ENCODE peak calls at places on chromosomes 12 and 14, in seven cellular contexts. One of them, this sample, is unnamed.

GRCh38 chr12:14964401-14964800 is 3.0 kb upstream of the ARHGDIB start:
- DNase-seq in mucosa of gallbladder: no peak
- DNase-seq in astrocyte of the spinal cord: no peak
- DNase-seq in cardiac fibroblast: no peak
- DNase-seq in dermis microvascular lymphatic vessel endothelial cell: no peak
- DNase-seq in neural crest cell: no peak
- DNase-seq in HT-29: no peak
- DNase-seq in this sample: no peak

GRCh38 chr12:95574799-95575452 is 23.6 kb upstream of the USP44 start:
- DNase-seq in neural crest cell: no peak
- DNase-seq in astrocyte of the spinal cord: peak; percentile 55
- DNase-seq in HT-29: peak; percentile 75
- DNase-seq in cardiac fibroblast: peak; percentile 58
- DNase-seq in mucosa of gallbladder: no peak
- DNase-seq in dermis microvascular lymphatic vessel endothelial cell: peak; percentile 65
- DNase-seq in this sample: no peak

GRCh38 chr14:93727039-93727740 is 61.1 kb downstream of the PRIMA1 start:
- DNase-seq in neural crest cell: no peak
- DNase-seq in HT-29: no peak
- DNase-seq in cardiac fibroblast: no peak
- DNase-seq in astrocyte of the spinal cord: no peak
- DNase-seq in mucosa of gallbladder: no peak
- DNase-seq in dermis microvascular lymphatic vessel endothelial cell: no peak
- DNase-seq in this sample: no peak

GRCh38 chr12:87820524-87821194 is 208.5 kb downstream of the C12orf50 start:
- DNase-seq in mucosa of gallbladder: no peak
- DNase-seq in HT-29: no peak
- DNase-seq in cardiac fibroblast: peak; percentile 75
- DNase-seq in dermis microvascular lymphatic vessel endothelial cell: no peak
- DNase-seq in astrocyte of the spinal cord: peak; percentile 78
- DNase-seq in neural crest cell: no peak
- DNase-seq in this sample: no peak

GRCh38 chr14:76298896-76299295 is 77.0 kb upstream of the ESRRB start:
- DNase-seq in HT-29: no peak
- DNase-seq in cardiac fibroblast: no peak
- DNase-seq in mucosa of gallbladder: no peak
- DNase-seq in astrocyte of the spinal cord: no peak
- DNase-seq in dermis microvascular lymphatic vessel endothelial cell: no peak
- DNase-seq in neural crest cell: no peak
- DNase-seq in this sample: peak; percentile 6

GRCh38 chr12:93749515-93749914 is 72.3 kb downstream of the CRADD start:
- DNase-seq in HT-29: no peak
- DNase-seq in neural crest cell: no peak
- DNase-seq in cardiac fibroblast: no peak
- DNase-seq in astrocyte of the spinal cord: no peak
- DNase-seq in dermis microvascular lymphatic vessel endothelial cell: no peak
- DNase-seq in mucosa of gallbladder: no peak
- DNase-seq in this sample: no peak

GRCh38 chr12:52413202-52413601 is 7.1 kb upstream of the KRT82 start:
- DNase-seq in cardiac fibroblast: no peak
- DNase-seq in astrocyte of the spinal cord: no peak
- DNase-seq in mucosa of gallbladder: no peak
- DNase-seq in neural crest cell: no peak
- DNase-seq in dermis microvascular lymphatic vessel endothelial cell: no peak
- DNase-seq in HT-29: no peak
- DNase-seq in this sample: no peak

GRCh38 chr12:40819427-40820108 is 127.3 kb downstream of the CNTN1 start:
- DNase-seq in astrocyte of the spinal cord: no peak
- DNase-seq in HT-29: no peak
- DNase-seq in cardiac fibroblast: no peak
- DNase-seq in dermis microvascular lymphatic vessel endothelial cell: no peak
- DNase-seq in neural crest cell: peak; percentile 17
- DNase-seq in mucosa of gallbladder: peak; percentile 43
- DNase-seq in this sample: peak; percentile 89

GRCh38 chr12:19530631-19531020 is 91.3 kb downstream of the AEBP2 start:
- DNase-seq in neural crest cell: no peak
- DNase-seq in astrocyte of the spinal cord: no peak
- DNase-seq in dermis microvascular lymphatic vessel endothelial cell: no peak
- DNase-seq in cardiac fibroblast: peak; percentile 78
- DNase-seq in HT-29: no peak
- DNase-seq in mucosa of gallbladder: no peak
- DNase-seq in this sample: no peak

GRCh38 chr14:104975481-104976197 is 2.5 kb downstream of the AHNAK2 start:
- DNase-seq in neural crest cell: no peak
- DNase-seq in astrocyte of the spinal cord: no peak
- DNase-seq in HT-29: no peak
- DNase-seq in dermis microvascular lymphatic vessel endothelial cell: peak; percentile 21
- DNase-seq in cardiac fibroblast: no peak
- DNase-seq in mucosa of gallbladder: no peak
- DNase-seq in this sample: peak; percentile 65

GRCh38 chr12:54571857-54572195 is 16.6 kb downstream of the PPP1R1A start:
- DNase-seq in dermis microvascular lymphatic vessel endothelial cell: no peak
- DNase-seq in mucosa of gallbladder: no peak
- DNase-seq in HT-29: no peak
- DNase-seq in neural crest cell: no peak
- DNase-seq in cardiac fibroblast: no peak
- DNase-seq in astrocyte of the spinal cord: no peak
- DNase-seq in this sample: no peak

GRCh38 chr14:95555053-95555452 is 20.2 kb downstream of the GLRX5 start:
- DNase-seq in neural crest cell: no peak
- DNase-seq in HT-29: no peak
- DNase-seq in cardiac fibroblast: no peak
- DNase-seq in astrocyte of the spinal cord: no peak
- DNase-seq in mucosa of gallbladder: no peak
- DNase-seq in dermis microvascular lymphatic vessel endothelial cell: no peak
- DNase-seq in this sample: no peak

This sample was measured in ecto neural progenitor cell.